ENCODE peak calls at places on chromosomes 3 and 15, in eight cellular contexts. D is GM12865; G is CD8-positive, alpha-beta T cell; R is AG04449; A is neural progenitor cell; P is AG10803; T is dorsolateral prefrontal cortex; F is Panc1. U is an unnamed sample.

GRCh38 chr3:45644063-45644462 is 45.1 kb upstream of the SACM1L start:
- DNase-seq in D (no peak), G (no peak), R (no peak), A (no peak), P (peak), T (no peak), F (no peak), U (no peak)

GRCh38 chr3:112672716-112673506 is 32.0 kb upstream of the CCDC80 start:
- DNase-seq in D (no peak), G (peak), R (no peak), A (no peak), P (no peak), T (no peak), F (no peak), U (no peak)

GRCh38 chr15:39925112-39925830 is 5.2 kb upstream of the GPR176 start:
- DNase-seq in D (no peak), G (no peak), R (no peak), A (peak), P (no peak), T (no peak), F (no peak), U (no peak)

GRCh38 chr15:67033012-67033411 is 32.4 kb upstream of the SMAD3 start:
- DNase-seq in D (no peak), G (peak), R (no peak), A (no peak), P (no peak), T (no peak), F (no peak), U (no peak)

GRCh38 chr3:170410428-170411029 is 8.1 kb upstream of the CLDN11 start:
- DNase-seq in D (peak), G (no peak), R (no peak), A (no peak), P (peak), T (no peak), F (peak), U (no peak)

GRCh38 chr3:11282250-11283125 is 10.3 kb downstream of the ATG7 start:
- DNase-seq in D (no peak), G (no peak), R (no peak), A (no peak), P (peak), T (peak), F (no peak), U (no peak)

GRCh38 chr15:59953392-59953883 is 50.7 kb upstream of the FOXB1 start:
- DNase-seq in D (no peak), G (no peak), R (no peak), A (no peak), P (no peak), T (no peak), F (no peak), U (no peak)

GRCh38 chr3:37032961-37033360 is 39.6 kb downstream of the MLH1 start:
- DNase-seq in D (no peak), G (no peak), R (no peak), A (no peak), P (no peak), T (no peak), F (no peak), U (no peak)

GRCh38 chr3:66481071-66482001 is 19.5 kb downstream of the LRIG1 start:
- DNase-seq in D (no peak), G (no peak), R (no peak), A (no peak), P (no peak), T (no peak), F (no peak), U (no peak)

GRCh38 chr3:43632269-43632733 is 10.5 kb upstream of the ANO10 start:
- DNase-seq in D (no peak), G (no peak), R (no peak), A (no peak), P (peak), T (no peak), F (no peak), U (no peak)

GRCh38 chr3:37806505-37807291 is 55.0 kb upstream of the CTDSPL start:
- DNase-seq in D (no peak), G (no peak), R (no peak), A (peak), P (no peak), T (no peak), F (no peak), U (no peak)

GRCh38 chr3:40623567-40623966 is 98.8 kb downstream of the ZNF621 start:
- DNase-seq in D (peak), G (peak), R (no peak), A (no peak), P (no peak), T (no peak), F (no peak), U (peak)

GRCh38 chr3:12155833-12156232 is 2.9 kb downstream of the TIMP4 start:
- DNase-seq in D (no peak), G (no peak), R (no peak), A (no peak), P (peak), T (no peak), F (no peak), U (no peak)

GRCh38 chr15:68303560-68304436 is 26.3 kb downstream of the FEM1B start:
- DNase-seq in D (no peak), G (peak), R (no peak), A (no peak), P (no peak), T (peak), F (no peak), U (no peak)

GRCh38 chr3:10550705-10551104 is 45.3 kb upstream of the ATP2B2 start:
- DNase-seq in D (no peak), G (no peak), R (no peak), A (no peak), P (no peak), T (no peak), F (no peak), U (no peak)

GRCh38 chr3:60036803-60037202 is 987.0 kb upstream of the CFAP20DC start:
- DNase-seq in D (no peak), G (no peak), R (no peak), A (no peak), P (no peak), T (no peak), F (no peak), U (no peak)

GRCh38 chr3:146658841-146659240 is 53.7 kb upstream of the PLSCR5 start:
- DNase-seq in D (no peak), G (no peak), R (no peak), A (no peak), P (no peak), T (no peak), F (no peak), U (no peak)

GRCh38 chr15:42385206-42385979 is 26.1 kb downstream of the CAPN3 start:
- DNase-seq in D (peak), G (no peak), R (no peak), A (peak), P (peak), T (no peak), F (peak), U (no peak)

GRCh38 chr3:142973217-142974009 is 9.9 kb upstream of the PAQR9 start:
- DNase-seq in D (no peak), G (no peak), R (no peak), A (no peak), P (no peak), T (peak), F (no peak), U (no peak)

GRCh38 chr3:157572559-157573270 is 69.5 kb upstream of the VEPH1 start:
- DNase-seq in D (peak), G (no peak), R (no peak), A (peak), P (peak), T (no peak), F (peak), U (peak)

GRCh38 chr3:178629430-178630178 is 93.4 kb downstream of the KCNMB2 start:
- DNase-seq in D (no peak), G (no peak), R (no peak), A (no peak), P (no peak), T (no peak), F (no peak), U (no peak)

GRCh38 chr3:131762981-131763380 is 260.2 kb upstream of the MRPL3 start:
- DNase-seq in D (no peak), G (no peak), R (no peak), A (no peak), P (peak), T (no peak), F (no peak), U (no peak)

GRCh38 chr3:122008166-122008565 is 13.9 kb downstream of the ILDR1 start:
- DNase-seq in D (no peak), G (no peak), R (no peak), A (no peak), P (no peak), T (no peak), F (no peak), U (no peak)

GRCh38 chr3:159532577-159532976 is 456.1 kb upstream of the IL12A start:
- DNase-seq in D (no peak), G (no peak), R (no peak), A (no peak), P (no peak), T (no peak), F (no peak), U (no peak)

DNA sequence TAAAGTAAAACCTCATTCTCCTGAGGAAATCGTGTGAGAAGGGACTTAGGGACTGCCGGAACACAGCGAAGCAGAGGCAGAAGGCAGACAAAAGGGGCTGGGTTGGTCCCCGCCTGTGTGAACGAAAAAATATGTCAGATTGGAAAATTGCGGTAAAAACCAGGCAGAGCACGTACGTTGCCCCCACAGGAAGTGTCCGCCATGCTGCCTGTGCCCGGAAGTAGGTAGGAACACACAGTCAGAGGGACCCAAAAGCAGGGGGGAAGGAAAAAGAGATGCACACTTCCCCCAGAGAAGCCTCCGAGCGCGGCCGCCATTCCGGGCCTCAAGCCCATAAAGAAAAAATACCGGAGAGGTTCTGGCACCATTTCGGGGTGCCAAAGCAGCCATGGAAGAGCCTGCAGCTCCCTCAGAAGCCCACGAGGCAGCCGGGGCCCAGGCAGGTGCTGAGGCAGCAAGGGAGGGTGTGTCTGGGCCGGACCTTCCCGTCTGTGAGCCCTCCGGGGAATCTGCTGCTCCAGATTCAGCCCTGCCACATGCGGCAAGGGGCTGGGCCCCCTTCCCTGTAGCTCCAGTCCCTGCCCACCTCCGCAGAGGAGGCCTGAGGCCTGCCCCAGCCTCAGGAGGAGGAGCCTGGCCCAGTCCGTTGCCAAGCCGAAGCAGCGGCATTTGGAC is at the start of gene MKRN3:
- DNase-seq in D (no peak), G (peak), R (peak), A (peak), P (peak), T (peak), F (peak), U (no peak)
- H3K4me3 ChIP-seq in D (no peak), G (peak), R (peak), A (no peak), P (peak), T (peak), F (peak), U (no peak)

DNA sequence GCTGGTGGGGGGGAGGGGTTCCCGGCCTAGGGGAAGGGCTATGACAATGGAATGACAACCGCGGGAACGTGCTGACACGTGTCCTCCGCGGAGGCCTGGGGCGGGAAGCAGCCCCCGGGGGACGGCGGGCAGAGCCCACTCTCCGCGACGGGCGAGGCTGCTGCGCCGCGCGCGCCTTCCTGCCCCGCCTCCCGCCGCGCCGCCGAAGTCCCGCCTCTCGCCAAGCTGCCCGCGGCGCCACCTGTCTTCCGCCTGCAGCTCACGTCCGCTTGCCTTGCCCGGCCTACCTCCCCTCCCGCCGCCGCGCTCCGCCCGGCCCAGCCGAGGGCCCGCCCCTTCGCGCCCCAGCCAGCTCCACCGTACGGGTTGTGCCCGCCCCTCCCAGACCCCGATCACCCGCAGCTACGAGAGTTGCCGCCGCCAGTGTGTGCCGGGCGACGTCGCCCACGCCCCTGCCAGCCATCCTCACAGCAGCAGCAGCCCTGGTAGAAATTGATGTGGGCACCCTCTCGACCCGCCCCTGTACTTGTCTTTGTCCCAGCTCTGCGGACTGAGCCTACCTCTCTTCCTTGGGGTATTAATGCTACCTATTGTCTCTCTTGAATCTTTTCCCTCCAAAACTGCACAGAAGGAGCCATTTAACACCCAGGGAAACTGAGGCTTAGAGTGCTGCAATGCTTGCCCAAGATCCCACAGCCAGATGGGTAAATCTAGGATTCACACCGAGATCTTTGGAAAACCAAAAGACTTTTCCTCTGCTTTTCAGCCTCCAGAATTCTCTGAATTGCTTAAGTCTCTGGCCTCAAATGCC is at the start of gene PARP16:
- DNase-seq in D (peak), G (peak), R (no peak), A (peak), P (peak), T (peak), F (no peak), U (peak)
- TF ChIP-seq CTCF in D (peak), G (no peak), R (peak), A (peak), P (peak), T (peak), F (peak), U (no peak)

GRCh38 chr3:134794950-134795775 is at the start of gene EPHB1:
- DNase-seq in D (peak), G (peak), R (peak), A (peak), P (peak), T (peak), F (peak), U (peak)

GRCh38 chr3:134797080-134797801 is 2.2 kb downstream of the EPHB1 start:
- DNase-seq in D (no peak), G (no peak), R (no peak), A (peak), P (peak), T (no peak), F (no peak), U (no peak)

GRCh38 chr3:134795776-134796312 is 784 bp downstream of the EPHB1 start:
- DNase-seq in D (no peak), G (no peak), R (no peak), A (peak), P (peak), T (peak), F (no peak), U (no peak)

GRCh38 chr3:134797816-134798451 is 2.9 kb downstream of the EPHB1 start:
- DNase-seq in D (no peak), G (no peak), R (no peak), A (peak), P (no peak), T (no peak), F (no peak), U (no peak)

DNA sequence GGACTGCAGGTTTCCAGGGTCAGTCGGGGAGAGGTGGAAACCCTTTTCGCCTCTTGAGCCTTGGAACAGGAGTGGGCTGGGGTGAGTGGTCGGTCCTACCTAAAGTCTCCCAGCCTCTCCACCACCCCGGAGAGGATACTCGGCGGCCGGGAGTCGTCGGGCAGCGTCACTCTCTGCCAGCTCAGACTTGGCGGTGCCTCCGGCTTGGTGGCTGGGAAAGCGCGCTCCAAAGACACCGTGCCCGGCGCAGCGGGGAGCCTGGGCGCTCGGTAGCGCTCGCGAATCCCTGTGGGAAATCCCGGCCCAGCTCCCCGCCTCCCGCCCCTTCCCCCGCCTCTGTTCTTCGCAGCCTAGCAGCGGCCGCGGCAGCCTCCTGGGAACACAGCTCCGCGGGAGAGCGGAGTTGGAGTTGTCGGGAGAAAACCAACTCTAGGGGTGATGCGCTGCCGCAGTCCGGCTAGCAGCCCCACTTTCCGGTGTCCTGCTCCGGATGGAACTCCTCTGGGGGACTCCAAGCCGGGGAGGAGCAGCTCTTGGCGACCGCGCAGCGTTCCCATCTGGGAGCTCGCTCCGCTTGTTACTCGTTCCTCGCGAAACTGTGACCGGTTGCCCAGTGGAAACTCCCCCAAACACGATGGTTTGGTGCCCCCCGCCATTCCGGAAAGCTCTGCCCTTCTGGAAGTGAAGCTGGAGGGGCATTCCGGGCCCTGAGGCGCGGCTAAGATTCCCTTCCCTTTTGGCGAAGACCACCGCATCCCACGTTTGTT is 1.4 kb downstream of the EPHB1 start:
- DNase-seq in D (no peak), G (no peak), R (no peak), A (peak), P (peak), T (peak), F (no peak), U (no peak)
- H3K4me3 ChIP-seq in D (peak), G (no peak), R (peak), A (peak), P (peak), T (peak), F (peak), U (peak)

DNA sequence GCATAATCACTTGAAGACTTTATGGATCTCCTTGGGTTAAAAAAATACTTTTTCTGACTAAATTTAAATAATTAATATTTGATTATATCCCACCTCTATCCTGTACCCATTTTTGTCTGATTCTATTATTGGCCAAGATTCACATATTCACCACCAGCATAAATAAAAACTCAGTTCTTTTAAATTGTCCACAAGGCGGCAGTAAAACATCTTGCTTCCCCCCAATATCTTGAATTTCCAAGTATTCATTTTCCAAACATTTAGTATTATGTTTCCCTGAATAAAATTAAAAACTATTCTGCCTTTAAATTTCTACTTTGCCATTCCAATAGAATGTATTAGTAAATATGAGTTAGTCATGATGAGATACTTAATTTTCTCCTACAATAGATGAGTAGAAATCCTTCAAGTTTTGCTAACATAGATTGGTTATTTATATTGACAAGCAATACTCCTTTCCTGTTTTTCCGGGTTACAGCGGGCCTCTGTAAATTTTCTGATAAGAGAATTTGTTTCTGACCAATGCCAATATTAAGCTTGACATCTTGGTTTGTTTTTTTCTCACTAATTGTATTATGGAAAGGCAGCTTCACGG is 218.7 kb upstream of the MDFIC2 start:
- DNase-seq in D (peak), G (no peak), R (no peak), A (peak), P (peak), T (no peak), F (no peak), U (no peak)
- TF ChIP-seq CTCF in D (peak), G (peak), R (peak), A (peak), P (peak), T (peak), F (peak), U (peak)

U was measured in GM12864.